ENCODE peak calls at places on chromosomes 12 and 14, in six cellular contexts. U is endothelial cell of umbilical vein, A is GM23248, L is tibial artery, R is iPS DF 6.9, B is cardiac muscle cell. S is an unnamed sample. For H3K36me3, the result is how much of the 10 kb centered on the place peaks cover.

GRCh38 chr14:55188686-55189295 is 2.6 kb downstream of the DLGAP5 start:
- DNase-seq in U (peak), A (peak), L (no peak), R (no peak), B (no peak), S (no peak)

GRCh38 chr14:90522585-90523191 is 125.9 kb downstream of the CALM1 start:
- DNase-seq in U (no peak), A (peak), L (peak), R (no peak), B (no peak), S (peak)

GRCh38 chr12:93302331-93303229 is 75.1 kb upstream of the NUDT4 start:
- DNase-seq in U (peak), A (peak), L (no peak), R (no peak), B (no peak), S (peak)

GRCh38 chr14:101349108-101349507 is 212.2 kb upstream of the DIO3 start:
- DNase-seq in U (no peak), A (no peak), L (no peak), R (no peak), B (no peak), S (peak)

GRCh38 chr14:101593411-101594181 is 32.3 kb downstream of the DIO3 start:
- DNase-seq in U (no peak), A (no peak), L (no peak), R (no peak), B (no peak), S (no peak)

GRCh38 chr12:27573972-27574371 is 50.0 kb downstream of the PPFIBP1 start:
- DNase-seq in U (peak), A (peak), L (no peak), R (no peak), B (no peak), S (no peak)

GRCh38 chr12:3658327-3659163 is 94.4 kb downstream of the CRACR2A start:
- DNase-seq in U (peak), A (peak), L (no peak), R (peak), B (peak), S (no peak)

GRCh38 chr12:112121780-112122565 is 3.4 kb upstream of the TRAFD1 start:
- DNase-seq in U (no peak), A (peak), L (peak), R (no peak), B (peak), S (peak)

GRCh38 chr14:100534528-100535286 is 52.5 kb downstream of the BEGAIN start:
- DNase-seq in U (no peak), A (no peak), L (no peak), R (no peak), B (peak), S (peak)

GRCh38 chr14:21068521-21069387 is 1.4 kb upstream of the ARHGEF40 start:
- DNase-seq in U (peak), A (peak), L (peak), R (no peak), B (peak), S (peak)

GRCh38 chr14:92037989-92038388 is 1.9 kb downstream of the TRIP11 start:
- DNase-seq in U (peak), A (peak), L (no peak), R (no peak), B (no peak), S (no peak)

GRCh38 chr14:103569436-103569835 is 6.7 kb downstream of the COA8 start:
- DNase-seq in U (no peak), A (no peak), L (no peak), R (no peak), B (no peak), S (peak)

GRCh38 chr14:63375772-63376171 is 57.0 kb upstream of the GPHB5 start:
- DNase-seq in U (no peak), A (peak), L (no peak), R (no peak), B (no peak), S (no peak)

GRCh38 chr14:61510736-61511557 is 184.4 kb upstream of the HIF1A start:
- DNase-seq in U (no peak), A (no peak), L (no peak), R (no peak), B (no peak), S (no peak)
- H3K36me3 ChIP-seq in U (under half), A (under half), L (under half), R (under half), B (under half), S (under half)

DNA sequence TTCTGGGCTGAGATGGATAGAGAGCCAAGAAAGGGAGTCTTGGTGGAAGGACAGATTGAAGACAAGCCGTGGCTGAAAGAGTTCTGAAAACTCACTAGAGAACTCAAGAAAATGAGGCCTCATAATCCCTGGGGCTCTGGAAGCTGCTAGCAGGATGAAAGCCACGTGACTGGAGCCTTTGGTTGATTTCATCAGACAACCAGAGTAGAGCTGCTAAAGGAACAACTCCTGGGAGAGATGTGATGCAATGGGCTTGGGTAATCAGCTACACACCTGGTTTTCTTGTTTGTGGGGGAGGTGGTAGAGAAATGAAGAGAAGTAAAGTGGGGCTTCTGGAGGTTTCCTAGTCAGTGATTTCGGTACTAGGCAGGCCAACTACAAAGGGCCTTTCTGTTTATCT is 13.4 kb downstream of the CSRNP2 start:
- DNase-seq in U (no peak), A (no peak), L (no peak), R (no peak), B (no peak), S (no peak)
- H3K36me3 ChIP-seq in U (under half), A (half or more), L (half or more), R (under half), B (half or more), S (under half)

GRCh38 chr14:22748691-22749090 is 17.8 kb upstream of the OXA1L start:
- DNase-seq in U (no peak), A (no peak), L (no peak), R (no peak), B (no peak), S (no peak)

GRCh38 chr14:22753586-22753985 is 12.9 kb upstream of the OXA1L start:
- DNase-seq in U (no peak), A (no peak), L (no peak), R (no peak), B (no peak), S (no peak)

GRCh38 chr14:22752422-22752821 is 14.1 kb upstream of the OXA1L start:
- DNase-seq in U (no peak), A (no peak), L (no peak), R (no peak), B (no peak), S (no peak)

GRCh38 chr14:22748188-22748587 is 18.3 kb upstream of the OXA1L start:
- DNase-seq in U (no peak), A (no peak), L (no peak), R (no peak), B (no peak), S (no peak)

DNA sequence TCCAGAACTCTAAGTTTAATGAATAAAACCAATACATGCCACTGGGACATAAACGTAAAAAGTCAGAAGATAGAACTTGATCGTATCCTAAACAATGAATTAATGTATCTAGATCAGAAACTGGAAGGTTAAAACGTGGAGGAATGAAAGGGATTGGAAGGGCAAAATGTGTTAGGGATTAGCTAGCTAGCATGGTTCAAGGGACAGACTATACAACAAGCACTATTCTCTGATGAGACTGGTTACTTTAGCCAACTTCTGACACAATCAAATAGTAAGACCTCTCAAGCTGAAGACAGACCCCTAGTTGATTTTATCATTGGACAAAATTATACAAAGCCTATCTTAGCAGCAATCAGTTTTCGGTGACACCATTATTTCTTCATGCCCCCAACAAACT is 18.7 kb upstream of the OXA1L start:
- DNase-seq in U (no peak), A (no peak), L (no peak), R (no peak), B (no peak), S (no peak)
- H3K36me3 ChIP-seq in U (under half), A (under half), L (under half), R (under half), B (under half), S (under half)

GRCh38 chr14:31128601-31129526 is 78.7 kb downstream of the HECTD1 start:
- DNase-seq in U (no peak), A (no peak), L (no peak), R (no peak), B (no peak), S (no peak)
- H3K36me3 ChIP-seq in U (under half), A (half or more), L (half or more), R (under half), B (half or more), S (under half)

GRCh38 chr12:105196090-105196489 is 39.9 kb downstream of the APPL2 start:
- DNase-seq in U (no peak), A (no peak), L (no peak), R (no peak), B (no peak), S (no peak)
- H3K36me3 ChIP-seq in U (under half), A (half or more), L (half or more), R (under half), B (under half), S (under half)

GRCh38 chr12:55697686-55698085 is 10.0 kb downstream of the ITGA7 start:
- DNase-seq in U (no peak), A (no peak), L (peak), R (no peak), B (no peak), S (peak)
- H3K36me3 ChIP-seq in U (under half), A (under half), L (half or more), R (under half), B (under half), S (under half)